ENCODE peak calls at places on chromosomes 5 and 9, in five cellular contexts. One of them, this sample, is unnamed. For H3K9me3, the result is how much of the 10 kb centered on the place peaks cover.

GRCh38 chr5:51556833-51557232 is 173.6 kb downstream of the ISL1 start:
- DNase-seq in left lung: no peak
- DNase-seq in SK-N-SH: no peak
- DNase-seq in body of pancreas: no peak
- DNase-seq in MM.1S: no peak
- DNase-seq in this sample: no peak

GRCh38 chr5:141995656-141996055 is 17.2 kb downstream of the GNPDA1 start:
- DNase-seq in left lung: no peak
- DNase-seq in SK-N-SH: no peak
- DNase-seq in body of pancreas: no peak
- DNase-seq in MM.1S: no peak
- DNase-seq in this sample: no peak

GRCh38 chr9:19615036-19615435 is 173.8 kb downstream of the SLC24A2 start:
- DNase-seq in left lung: no peak
- DNase-seq in SK-N-SH: no peak
- DNase-seq in body of pancreas: no peak
- DNase-seq in MM.1S: no peak
- DNase-seq in this sample: no peak

GRCh38 chr5:96601811-96602244 is 60.3 kb upstream of the CAST start:
- DNase-seq in left lung: no peak
- DNase-seq in SK-N-SH: peak
- DNase-seq in body of pancreas: peak
- DNase-seq in MM.1S: peak
- DNase-seq in this sample: no peak

GRCh38 chr9:131545786-131546335 is 538 bp downstream of the PRRT1B start:
- DNase-seq in left lung: no peak
- DNase-seq in SK-N-SH: peak
- DNase-seq in body of pancreas: peak
- DNase-seq in MM.1S: no peak
- DNase-seq in this sample: no peak

GRCh38 chr5:9667906-9668305 is 37.8 kb upstream of the TAS2R1 start:
- DNase-seq in left lung: no peak
- DNase-seq in SK-N-SH: no peak
- DNase-seq in body of pancreas: no peak
- DNase-seq in MM.1S: no peak
- DNase-seq in this sample: no peak

GRCh38 chr5:78758169-78758839 is 109.7 kb upstream of the LHFPL2 start:
- DNase-seq in left lung: no peak
- DNase-seq in SK-N-SH: no peak
- DNase-seq in body of pancreas: no peak
- DNase-seq in MM.1S: peak
- DNase-seq in this sample: no peak

GRCh38 chr9:70971698-70972097 is 149.7 kb downstream of the TRPM3 start:
- DNase-seq in left lung: no peak
- DNase-seq in SK-N-SH: no peak
- DNase-seq in body of pancreas: no peak
- DNase-seq in MM.1S: no peak
- DNase-seq in this sample: no peak

GRCh38 chr9:16918920-16919319 is 48.5 kb upstream of the BNC2 start:
- DNase-seq in left lung: no peak
- DNase-seq in SK-N-SH: no peak
- DNase-seq in body of pancreas: no peak
- DNase-seq in MM.1S: no peak
- DNase-seq in this sample: no peak

GRCh38 chr9:3441197-3441816 is 84.5 kb downstream of the RFX3 start:
- DNase-seq in left lung: no peak
- DNase-seq in SK-N-SH: peak
- DNase-seq in body of pancreas: peak
- DNase-seq in MM.1S: peak
- DNase-seq in this sample: no peak

GRCh38 chr9:127883959-127884358 is 6.5 kb upstream of the AK1 start:
- DNase-seq in left lung: no peak
- DNase-seq in SK-N-SH: no peak
- DNase-seq in body of pancreas: no peak
- DNase-seq in MM.1S: no peak
- DNase-seq in this sample: no peak

GRCh38 chr9:83665576-83666200 is 42.1 kb downstream of the UBQLN1 start:
- DNase-seq in left lung: no peak
- DNase-seq in SK-N-SH: no peak
- DNase-seq in body of pancreas: no peak
- DNase-seq in MM.1S: no peak
- DNase-seq in this sample: no peak

GRCh38 chr9:17800397-17800796 is 221.5 kb downstream of the SH3GL2 start:
- DNase-seq in left lung: no peak
- DNase-seq in SK-N-SH: no peak
- DNase-seq in body of pancreas: no peak
- DNase-seq in MM.1S: no peak
- DNase-seq in this sample: no peak

GRCh38 chr5:113293613-113294340 is 141.0 kb downstream of the TSSK1B start:
- DNase-seq in left lung: no peak
- DNase-seq in SK-N-SH: peak
- DNase-seq in body of pancreas: no peak
- DNase-seq in MM.1S: peak
- DNase-seq in this sample: no peak

GRCh38 chr9:126407125-126407870 is 80.7 kb downstream of the MVB12B start:
- DNase-seq in left lung: no peak
- DNase-seq in SK-N-SH: no peak
- DNase-seq in body of pancreas: no peak
- DNase-seq in MM.1S: no peak
- DNase-seq in this sample: no peak

GRCh38 chr9:129946596-129946995 is 96.4 kb downstream of the FNBP1 start:
- DNase-seq in left lung: no peak
- DNase-seq in SK-N-SH: no peak
- DNase-seq in body of pancreas: no peak
- DNase-seq in MM.1S: no peak
- DNase-seq in this sample: no peak

GRCh38 chr9:123796618-123797484 is 133.1 kb downstream of the DENND1A start:
- DNase-seq in left lung: no peak
- DNase-seq in SK-N-SH: no peak
- DNase-seq in body of pancreas: no peak
- DNase-seq in MM.1S: no peak
- DNase-seq in this sample: no peak

GRCh38 chr5:135999396-136000139 is 29.2 kb upstream of the TGFBI start:
- DNase-seq in left lung: no peak
- DNase-seq in SK-N-SH: no peak
- DNase-seq in body of pancreas: no peak
- DNase-seq in MM.1S: no peak
- DNase-seq in this sample: no peak

GRCh38 chr9:130331573-130331972 is 66.0 kb downstream of the HMCN2 start:
- DNase-seq in left lung: no peak
- DNase-seq in SK-N-SH: no peak
- DNase-seq in body of pancreas: peak
- DNase-seq in MM.1S: no peak
- DNase-seq in this sample: no peak

GRCh38 chr5:127061956-127062355 is 11.3 kb downstream of the C5orf63 start:
- DNase-seq in left lung: no peak
- DNase-seq in SK-N-SH: no peak
- DNase-seq in body of pancreas: no peak
- DNase-seq in MM.1S: no peak
- DNase-seq in this sample: no peak

GRCh38 chr9:28215921-28216320 is 642.6 kb upstream of the C9orf72 start:
- DNase-seq in left lung: no peak
- DNase-seq in SK-N-SH: no peak
- DNase-seq in body of pancreas: no peak
- DNase-seq in MM.1S: no peak
- DNase-seq in this sample: no peak

GRCh38 chr9:131402073-131402472 is 8.2 kb downstream of the PRRC2B start:
- DNase-seq in left lung: no peak
- DNase-seq in SK-N-SH: no peak
- DNase-seq in body of pancreas: no peak
- DNase-seq in MM.1S: no peak
- DNase-seq in this sample: no peak

GRCh38 chr5:137415231-137415681 is 83.9 kb downstream of the SPOCK1 start:
- DNase-seq in left lung: no peak
- DNase-seq in SK-N-SH: no peak
- DNase-seq in body of pancreas: no peak
- DNase-seq in MM.1S: no peak
- DNase-seq in this sample: no peak

GRCh38 chr5:97636766-97637165 is 453.7 kb upstream of the RIOK2 start:
- DNase-seq in left lung: no peak
- DNase-seq in SK-N-SH: no peak
- DNase-seq in body of pancreas: no peak
- DNase-seq in MM.1S: no peak
- DNase-seq in this sample: no peak

GRCh38 chr9:132942541-132943182 is 1.8 kb downstream of the TSC1 start:
- DNase-seq in left lung: no peak
- DNase-seq in SK-N-SH: no peak
- DNase-seq in body of pancreas: no peak
- DNase-seq in MM.1S: no peak
- DNase-seq in this sample: no peak

GRCh38 chr9:97531750-97532383 is 30.4 kb downstream of the TMOD1 start:
- DNase-seq in left lung: no peak
- DNase-seq in SK-N-SH: no peak
- DNase-seq in body of pancreas: no peak
- DNase-seq in MM.1S: no peak
- DNase-seq in this sample: no peak

GRCh38 chr5:56328753-56329560 is 95.8 kb upstream of the ANKRD55 start:
- DNase-seq in left lung: no peak
- DNase-seq in SK-N-SH: no peak
- DNase-seq in body of pancreas: no peak
- DNase-seq in MM.1S: peak
- DNase-seq in this sample: no peak

GRCh38 chr9:88418715-88419540 is 30.7 kb downstream of the SPIN1 start:
- DNase-seq in left lung: no peak
- DNase-seq in SK-N-SH: no peak
- DNase-seq in body of pancreas: no peak
- DNase-seq in MM.1S: no peak
- DNase-seq in this sample: no peak

GRCh38 chr5:88666761-88667186 is 216.2 kb downstream of the MEF2C start:
- DNase-seq in left lung: no peak
- DNase-seq in SK-N-SH: no peak
- DNase-seq in body of pancreas: no peak
- DNase-seq in MM.1S: peak
- DNase-seq in this sample: no peak

GRCh38 chr9:129832957-129833356 is 2.1 kb downstream of the C9orf78 start:
- DNase-seq in left lung: no peak
- DNase-seq in SK-N-SH: no peak
- DNase-seq in body of pancreas: no peak
- DNase-seq in MM.1S: no peak
- DNase-seq in this sample: no peak

GRCh38 chr9:105656131-105656921 is 5.9 kb upstream of the TAL2 start:
- DNase-seq in left lung: peak
- DNase-seq in SK-N-SH: peak
- DNase-seq in body of pancreas: peak
- DNase-seq in MM.1S: peak
- DNase-seq in this sample: no peak

DNA sequence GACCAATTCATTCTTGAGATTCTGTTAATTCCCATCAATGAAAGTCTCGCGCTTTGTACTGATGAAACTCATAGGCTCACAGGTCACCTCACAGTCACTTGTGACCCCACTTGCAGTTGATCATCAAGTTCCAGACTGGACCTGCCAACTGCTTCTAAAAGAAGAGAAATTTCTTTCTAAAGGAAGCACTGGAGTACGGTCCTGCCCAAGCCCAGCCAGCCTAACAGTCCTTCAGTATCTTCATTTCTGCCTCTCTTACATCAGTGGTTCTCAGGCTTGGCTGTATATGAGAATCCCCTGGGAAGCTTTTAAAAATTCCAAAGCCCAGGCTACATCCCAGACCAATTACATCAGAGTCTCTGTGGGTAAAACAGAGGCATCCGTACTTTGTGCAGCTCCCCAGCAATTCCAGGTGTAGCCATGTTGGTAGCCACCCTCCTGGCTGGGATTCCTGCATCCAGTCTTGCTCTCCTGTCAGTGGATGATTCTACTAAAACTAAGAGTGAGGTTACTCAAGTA is 282.1 kb downstream of the NFIB start:
- DNase-seq in left lung: no peak
- DNase-seq in SK-N-SH: no peak
- DNase-seq in body of pancreas: no peak
- DNase-seq in MM.1S: no peak
- DNase-seq in this sample: no peak
- H3K4me3 ChIP-seq in left lung: no peak
- H3K4me3 ChIP-seq in SK-N-SH: no peak
- H3K4me3 ChIP-seq in body of pancreas: no peak
- H3K4me3 ChIP-seq in MM.1S: no peak
- H3K4me3 ChIP-seq in this sample: no peak

GRCh38 chr9:136868644-136869043 is 2.5 kb upstream of the EDF1 start:
- DNase-seq in left lung: peak
- DNase-seq in SK-N-SH: no peak
- DNase-seq in body of pancreas: no peak
- DNase-seq in MM.1S: no peak
- DNase-seq in this sample: no peak
- H3K9me3 ChIP-seq in left lung: under half
- H3K9me3 ChIP-seq in SK-N-SH: under half
- H3K9me3 ChIP-seq in body of pancreas: under half
- H3K9me3 ChIP-seq in MM.1S: under half
- H3K9me3 ChIP-seq in this sample: under half

DNA sequence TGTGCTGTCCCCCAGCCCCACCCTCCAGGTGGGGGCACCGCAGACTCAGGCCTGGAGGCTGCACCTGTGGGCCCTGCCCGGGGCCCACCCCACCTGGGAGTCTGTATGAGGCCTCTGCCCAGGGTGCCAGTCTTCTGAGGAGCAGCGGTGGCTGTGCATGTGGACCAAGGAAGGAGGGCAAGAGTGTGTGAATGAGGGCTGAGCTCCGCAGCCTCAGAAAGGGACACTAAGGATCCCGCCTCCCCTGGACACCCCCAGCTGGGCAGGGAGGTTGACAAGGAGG is 19.1 kb downstream of the FGD3 start:
- DNase-seq in left lung: no peak
- DNase-seq in SK-N-SH: no peak
- DNase-seq in body of pancreas: no peak
- DNase-seq in MM.1S: no peak
- DNase-seq in this sample: peak
- H3K4me3 ChIP-seq in left lung: peak
- H3K4me3 ChIP-seq in SK-N-SH: no peak
- H3K4me3 ChIP-seq in body of pancreas: no peak
- H3K4me3 ChIP-seq in MM.1S: no peak
- H3K4me3 ChIP-seq in this sample: no peak

GRCh38 chr9:118785456-118785855 is 583.8 kb downstream of the BRINP1 start:
- DNase-seq in left lung: no peak
- DNase-seq in SK-N-SH: no peak
- DNase-seq in body of pancreas: no peak
- DNase-seq in MM.1S: no peak
- DNase-seq in this sample: no peak

GRCh38 chr9:118786877-118787276 is 582.4 kb downstream of the BRINP1 start:
- DNase-seq in left lung: no peak
- DNase-seq in SK-N-SH: peak
- DNase-seq in body of pancreas: no peak
- DNase-seq in MM.1S: no peak
- DNase-seq in this sample: no peak

DNA sequence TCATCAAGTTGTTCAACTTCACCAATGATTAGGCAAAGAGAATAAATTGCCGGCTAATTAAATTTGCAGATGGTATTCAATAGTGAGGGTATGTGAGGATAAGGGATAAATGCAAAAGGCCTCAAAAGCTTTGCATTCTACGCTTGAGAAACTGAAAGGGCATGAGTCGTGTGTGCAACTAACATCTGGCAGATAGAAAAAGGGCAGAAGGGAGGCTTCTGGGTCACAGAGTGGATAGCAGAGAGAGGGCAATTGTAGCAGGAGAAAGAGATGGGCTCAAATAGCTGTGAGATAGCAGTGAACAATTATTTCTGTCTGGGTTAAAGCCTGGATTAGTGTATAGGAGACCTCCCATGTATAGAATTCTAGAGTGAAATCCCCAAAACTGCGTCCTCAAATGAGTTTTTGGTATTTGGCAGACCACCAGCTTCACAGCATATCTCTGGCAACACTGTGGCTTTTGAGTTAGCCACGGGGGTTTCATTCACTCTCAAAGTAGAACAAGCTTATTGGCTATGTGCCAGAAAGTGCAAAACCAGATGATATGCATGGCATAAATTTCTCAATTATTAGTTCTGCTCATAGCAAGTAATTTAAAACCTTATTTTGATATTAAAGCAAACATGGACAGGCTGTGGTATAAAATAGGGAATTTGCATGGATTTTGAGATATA is 586.3 kb downstream of the BRINP1 start:
- DNase-seq in left lung: no peak
- DNase-seq in SK-N-SH: peak
- DNase-seq in body of pancreas: no peak
- DNase-seq in MM.1S: peak
- DNase-seq in this sample: no peak
- H3K9me3 ChIP-seq in left lung: under half
- H3K9me3 ChIP-seq in SK-N-SH: under half
- H3K9me3 ChIP-seq in body of pancreas: under half
- H3K9me3 ChIP-seq in MM.1S: under half
- H3K9me3 ChIP-seq in this sample: under half